ENCODE peak calls at places on chromosomes 11 and 22, in seven cellular contexts. W is cardiac muscle cell, P is choroid plexus epithelial cell, E is gastrocnemius medialis, G is AG09309, Z is body of pancreas, I is cardiac fibroblast. V is an unnamed sample.

GRCh38 chr22:48238018-48238915 is 1475.8 kb downstream of the TBC1D22A start:
- DNase-seq in W (no peak), P (no peak), E (no peak), G (no peak), Z (no peak), I (no peak), V (no peak)

GRCh38 chr11:68002575-68002942 is 1.3 kb downstream of the UNC93B1 start:
- DNase-seq in W (no peak), P (no peak), E (no peak), G (no peak), Z (peak), I (no peak), V (no peak)

GRCh38 chr11:73475549-73475948 is 99.3 kb downstream of the RELT start:
- DNase-seq in W (no peak), P (no peak), E (no peak), G (no peak), Z (no peak), I (no peak), V (no peak)

GRCh38 chr11:11760838-11761237 is 80.9 kb upstream of the USP47 start:
- DNase-seq in W (no peak), P (no peak), E (no peak), G (no peak), Z (no peak), I (no peak), V (no peak)

GRCh38 chr11:11444027-11444799 is 91.2 kb upstream of the CSNK2A3 start:
- DNase-seq in W (peak), P (peak), E (peak), G (no peak), Z (peak), I (peak), V (no peak)

GRCh38 chr11:64620286-64620962 is 29.4 kb downstream of the SLC22A12 start:
- DNase-seq in W (peak), P (peak), E (no peak), G (no peak), Z (peak), I (no peak), V (no peak)

GRCh38 chr11:45860764-45861510 is 13.7 kb downstream of the CRY2 start:
- DNase-seq in W (no peak), P (no peak), E (peak), G (no peak), Z (no peak), I (no peak), V (no peak)

GRCh38 chr11:123187670-123188507 is 7.2 kb downstream of the CLMP start:
- DNase-seq in W (peak), P (peak), E (no peak), G (no peak), Z (no peak), I (peak), V (no peak)

GRCh38 chr11:73750238-73750637 is 10.6 kb downstream of the RAB6A start:
- DNase-seq in W (no peak), P (no peak), E (no peak), G (no peak), Z (no peak), I (no peak), V (no peak)

GRCh38 chr11:13405220-13405619 is 57.8 kb downstream of the BTBD10 start:
- DNase-seq in W (no peak), P (no peak), E (no peak), G (no peak), Z (no peak), I (no peak), V (no peak)

GRCh38 chr11:84498016-84498415 is 1129.1 kb downstream of the DLG2 start:
- DNase-seq in W (peak), P (peak), E (no peak), G (peak), Z (no peak), I (peak), V (no peak)

GRCh38 chr11:65036931-65037330 is 4.1 kb upstream of the SAC3D1 start:
- DNase-seq in W (no peak), P (no peak), E (no peak), G (no peak), Z (peak), I (no peak), V (no peak)

GRCh38 chr22:45344339-45344738 is 34.6 kb downstream of the FAM118A start:
- DNase-seq in W (peak), P (peak), E (no peak), G (no peak), Z (no peak), I (no peak), V (no peak)

GRCh38 chr11:50169634-50170033 is 137.0 kb downstream of the OR4C45 start:
- DNase-seq in W (no peak), P (no peak), E (no peak), G (no peak), Z (no peak), I (no peak), V (no peak)

GRCh38 chr11:44630511-44631210 is 65.2 kb downstream of the CD82 start:
- DNase-seq in W (no peak), P (no peak), E (no peak), G (no peak), Z (no peak), I (no peak), V (no peak)

GRCh38 chr11:1755344-1756023 is 5.1 kb upstream of the IFITM10 start:
- DNase-seq in W (no peak), P (no peak), E (no peak), G (no peak), Z (no peak), I (no peak), V (no peak)

GRCh38 chr11:13137778-13138400 is 128.8 kb downstream of the RASSF10 start:
- DNase-seq in W (no peak), P (no peak), E (no peak), G (no peak), Z (no peak), I (no peak), V (no peak)

GRCh38 chr22:45878051-45878764 is 98.8 kb downstream of the WNT7B start:
- DNase-seq in W (no peak), P (no peak), E (no peak), G (no peak), Z (no peak), I (no peak), V (no peak)

GRCh38 chr22:40076702-40077645 is 82.2 kb downstream of the FAM83F start:
- DNase-seq in W (peak), P (peak), E (no peak), G (no peak), Z (no peak), I (peak), V (no peak)

GRCh38 chr22:37195921-37196320 is 7.9 kb upstream of the C1QTNF6 start:
- DNase-seq in W (peak), P (no peak), E (no peak), G (no peak), Z (no peak), I (peak), V (no peak)

GRCh38 chr22:42745118-42745517 is 24.4 kb upstream of the A4GALT start:
- DNase-seq in W (peak), P (no peak), E (no peak), G (no peak), Z (no peak), I (peak), V (no peak)

GRCh38 chr11:61334434-61335354 is 1.7 kb downstream of the TKFC start:
- DNase-seq in W (peak), P (peak), E (no peak), G (no peak), Z (peak), I (peak), V (peak)

GRCh38 chr11:33916736-33917135 is 24.9 kb upstream of the LMO2 start:
- DNase-seq in W (no peak), P (no peak), E (no peak), G (no peak), Z (no peak), I (no peak), V (no peak)

GRCh38 chr11:35485656-35486318 is 39.6 kb downstream of the PAMR1 start:
- DNase-seq in W (peak), P (peak), E (no peak), G (no peak), Z (peak), I (peak), V (peak)

GRCh38 chr11:76371170-76371569 is 9.8 kb downstream of the THAP12 start:
- DNase-seq in W (peak), P (peak), E (no peak), G (peak), Z (peak), I (peak), V (peak)

GRCh38 chr11:101949846-101950245 is 33.5 kb upstream of the ANGPTL5 start:
- DNase-seq in W (no peak), P (no peak), E (no peak), G (no peak), Z (no peak), I (no peak), V (no peak)

GRCh38 chr11:6658647-6659046 is 3.0 kb upstream of the DCHS1 start:
- DNase-seq in W (no peak), P (no peak), E (no peak), G (no peak), Z (no peak), I (no peak), V (no peak)

GRCh38 chr11:126871792-126872191 is 128.8 kb downstream of the KIRREL3 start:
- DNase-seq in W (no peak), P (no peak), E (no peak), G (no peak), Z (no peak), I (no peak), V (no peak)

GRCh38 chr11:48170176-48170839 is 46.3 kb upstream of the OR4B1 start:
- DNase-seq in W (peak), P (peak), E (no peak), G (no peak), Z (no peak), I (peak), V (no peak)

GRCh38 chr11:48169706-48170105 is 46.9 kb upstream of the OR4B1 start:
- DNase-seq in W (peak), P (peak), E (no peak), G (no peak), Z (no peak), I (peak), V (no peak)

GRCh38 chr11:48169259-48169658 is 47.4 kb upstream of the OR4B1 start:
- DNase-seq in W (no peak), P (peak), E (no peak), G (no peak), Z (no peak), I (no peak), V (no peak)

GRCh38 chr11:48170840-48171233 is 45.8 kb upstream of the OR4B1 start:
- DNase-seq in W (peak), P (peak), E (no peak), G (peak), Z (no peak), I (peak), V (peak)

GRCh38 chr11:48172818-48173609 is 43.6 kb upstream of the OR4B1 start:
- DNase-seq in W (peak), P (peak), E (peak), G (peak), Z (peak), I (peak), V (peak)
- H3K4me3 ChIP-seq in W (no peak), P (no peak), E (no peak), G (no peak), Z (no peak), I (no peak), V (no peak)

GRCh38 chr22:19473578-19473977 is 5.4 kb downstream of the UFD1 start:
- DNase-seq in W (no peak), P (peak), E (peak), G (no peak), Z (no peak), I (peak), V (no peak)
- TF ChIP-seq CTCF in W (no peak), P (peak), E (peak), G (peak), Z (no peak), I (peak), V (no peak)

GRCh38 chr11:125167292-125167953 is 2.9 kb downstream of the PKNOX2 start:
- DNase-seq in W (peak), P (peak), E (no peak), G (no peak), Z (peak), I (peak), V (no peak)

GRCh38 chr11:125165664-125166346 is 1.3 kb downstream of the PKNOX2 start:
- DNase-seq in W (peak), P (peak), E (no peak), G (no peak), Z (no peak), I (peak), V (no peak)

GRCh38 chr11:125166903-125167291 is 2.3 kb downstream of the PKNOX2 start:
- DNase-seq in W (no peak), P (no peak), E (no peak), G (no peak), Z (no peak), I (no peak), V (no peak)

GRCh38 chr11:125165111-125165663 is 636 bp downstream of the PKNOX2 start:
- DNase-seq in W (peak), P (peak), E (no peak), G (no peak), Z (peak), I (peak), V (no peak)

GRCh38 chr11:125166347-125166841 is 1.8 kb downstream of the PKNOX2 start:
- DNase-seq in W (peak), P (peak), E (peak), G (no peak), Z (peak), I (peak), V (no peak)
- H3K4me3 ChIP-seq in W (peak), P (peak), E (peak), G (peak), Z (peak), I (peak), V (no peak)

GRCh38 chr11:96037267-96037990 is 113.5 kb upstream of the MTMR2 start:
- DNase-seq in W (no peak), P (peak), E (no peak), G (no peak), Z (no peak), I (peak), V (no peak)
- TF ChIP-seq CTCF in W (no peak), P (no peak), E (no peak), G (peak), Z (no peak), I (no peak), V (no peak)

GRCh38 chr11:30310623-30311022 is 12.3 kb upstream of the ARL14EP start:
- DNase-seq in W (no peak), P (no peak), E (no peak), G (no peak), Z (no peak), I (no peak), V (no peak)

GRCh38 chr11:30314625-30315024 is 8.3 kb upstream of the ARL14EP start:
- DNase-seq in W (peak), P (peak), E (no peak), G (no peak), Z (no peak), I (peak), V (no peak)

GRCh38 chr11:30311189-30311588 is 11.7 kb upstream of the ARL14EP start:
- DNase-seq in W (no peak), P (no peak), E (no peak), G (no peak), Z (no peak), I (no peak), V (no peak)

GRCh38 chr11:30313580-30313979 is 9.3 kb upstream of the ARL14EP start:
- DNase-seq in W (no peak), P (no peak), E (no peak), G (no peak), Z (no peak), I (no peak), V (no peak)

GRCh38 chr11:30312243-30312642 is 10.7 kb upstream of the ARL14EP start:
- DNase-seq in W (no peak), P (no peak), E (no peak), G (no peak), Z (no peak), I (no peak), V (no peak)
- H3K4me3 ChIP-seq in W (no peak), P (no peak), E (no peak), G (no peak), Z (no peak), I (no peak), V (no peak)

GRCh38 chr11:4891996-4892640 is 10.4 kb downstream of the OR51T1 start:
- DNase-seq in W (peak), P (peak), E (no peak), G (no peak), Z (no peak), I (peak), V (peak)
- TF ChIP-seq CTCF in W (peak), P (peak), E (no peak), G (no peak), Z (no peak), I (peak), V (no peak)

GRCh38 chr22:49916851-49917250 is 1.4 kb downstream of the ALG12 start:
- DNase-seq in W (no peak), P (no peak), E (no peak), G (no peak), Z (no peak), I (no peak), V (no peak)
- H3K4me3 ChIP-seq in W (no peak), P (no peak), E (no peak), G (no peak), Z (no peak), I (no peak), V (peak)

GRCh38 chr11:117145393-117145761 is 1.3 kb downstream of the PAFAH1B2 start:
- DNase-seq in W (peak), P (peak), E (no peak), G (no peak), Z (peak), I (peak), V (no peak)
- TF ChIP-seq CTCF in W (peak), P (peak), E (no peak), G (peak), Z (peak), I (peak), V (peak)

GRCh38 chr11:66289548-66290331 is 797 bp upstream of the YIF1A start:
- DNase-seq in W (no peak), P (no peak), E (no peak), G (peak), Z (peak), I (peak), V (no peak)

GRCh38 chr11:66291303-66291705 is 390 bp upstream of the TMEM151A start:
- DNase-seq in W (no peak), P (no peak), E (no peak), G (no peak), Z (no peak), I (no peak), V (no peak)

GRCh38 chr11:66291706-66292542 is at the start of gene TMEM151A:
- DNase-seq in W (no peak), P (no peak), E (no peak), G (no peak), Z (no peak), I (no peak), V (no peak)

GRCh38 chr11:66288866-66289547 is at the start of gene YIF1A:
- DNase-seq in W (peak), P (peak), E (peak), G (peak), Z (peak), I (peak), V (peak)

GRCh38 chr11:66290332-66290629 is 1.3 kb upstream of the YIF1A start:
- DNase-seq in W (no peak), P (no peak), E (no peak), G (no peak), Z (no peak), I (no peak), V (no peak)
- H3K4me3 ChIP-seq in W (no peak), P (no peak), E (no peak), G (no peak), Z (no peak), I (no peak), V (peak)

GRCh38 chr11:121864660-121865059 is 251.4 kb downstream of the BLID start:
- DNase-seq in W (no peak), P (no peak), E (no peak), G (no peak), Z (peak), I (no peak), V (no peak)

GRCh38 chr11:121869478-121869877 is 246.5 kb downstream of the BLID start:
- DNase-seq in W (no peak), P (no peak), E (no peak), G (no peak), Z (no peak), I (no peak), V (no peak)

GRCh38 chr11:121873770-121874169 is 242.2 kb downstream of the BLID start:
- DNase-seq in W (no peak), P (no peak), E (no peak), G (no peak), Z (no peak), I (no peak), V (no peak)

GRCh38 chr11:121866822-121867221 is 249.2 kb downstream of the BLID start:
- DNase-seq in W (no peak), P (no peak), E (no peak), G (no peak), Z (no peak), I (no peak), V (no peak)

GRCh38 chr11:121870202-121871045 is 245.6 kb downstream of the BLID start:
- DNase-seq in W (peak), P (peak), E (no peak), G (no peak), Z (peak), I (peak), V (no peak)
- TF ChIP-seq CTCF in W (peak), P (peak), E (no peak), G (peak), Z (no peak), I (no peak), V (no peak)